ENCODE peak calls at places on chromosomes 7 and 10, in eight cellular contexts. N is uterus, Z is left lung, C is fibroblast of lung, D is gastrocnemius medialis, X is ovary, O is psoas muscle, K is GM23338. E is an unnamed sample.
A peak's percentile ranks its signal among the peaks of the same experiment; 100 is the strongest.

GRCh38 chr7:36796850-36797618 is 72.7 kb upstream of the AOAH start:
- DNase-seq in N (no peak), Z (no peak), C (no peak), D (no peak), X (no peak), O (no peak), K (no peak), E (no peak)

GRCh38 chr10:4778761-4779160 is 47.2 kb upstream of the AKR1E2 start:
- DNase-seq in N (no peak), Z (no peak), C (no peak), D (no peak), X (no peak), O (no peak), K (no peak), E (no peak)

GRCh38 chr10:109156396-109156795 is 766.9 kb downstream of the XPNPEP1 start:
- DNase-seq in N (no peak), Z (no peak), C (no peak), D (no peak), X (no peak), O (no peak), K (no peak), E (no peak)

GRCh38 chr7:47228386-47229014 is 353.4 kb downstream of the TNS3 start:
- DNase-seq in N (no peak), Z (no peak), C (no peak), D (no peak), X (no peak), O (no peak), K (peak; percentile 60), E (no peak)

GRCh38 chr10:70541738-70542564 is 60.6 kb downstream of the PRF1 start:
- DNase-seq in N (no peak), Z (no peak), C (no peak), D (no peak), X (no peak), O (no peak), K (no peak), E (no peak)

GRCh38 chr7:46909601-46910051 is 672.3 kb downstream of the TNS3 start:
- DNase-seq in N (no peak), Z (no peak), C (peak; percentile 91), D (no peak), X (no peak), O (no peak), K (no peak), E (no peak)

GRCh38 chr7:102471791-102472125 is 7.0 kb downstream of the POLR2J start:
- DNase-seq in N (no peak), Z (peak; percentile 50), C (no peak), D (no peak), X (peak; percentile 13), O (peak; percentile 43), K (no peak), E (no peak)

GRCh38 chr7:157774495-157774894 is 437.7 kb downstream of the DNAJB6 start:
- DNase-seq in N (no peak), Z (peak; percentile 17), C (no peak), D (no peak), X (no peak), O (no peak), K (no peak), E (no peak)

GRCh38 chr7:94675356-94675755 is 19.4 kb upstream of the SGCE start:
- DNase-seq in N (no peak), Z (peak; percentile 24), C (no peak), D (no peak), X (no peak), O (no peak), K (no peak), E (no peak)

GRCh38 chr7:93902777-93903423 is 3.5 kb upstream of the GNGT1 start:
- DNase-seq in N (no peak), Z (no peak), C (peak; percentile 63), D (no peak), X (peak; percentile 51), O (no peak), K (peak; percentile 75), E (no peak)

GRCh38 chr10:102492983-102493382 is 9.5 kb downstream of the ACTR1A start:
- DNase-seq in N (no peak), Z (no peak), C (no peak), D (peak; percentile 90), X (no peak), O (peak; percentile 75), K (no peak), E (no peak)

DNA sequence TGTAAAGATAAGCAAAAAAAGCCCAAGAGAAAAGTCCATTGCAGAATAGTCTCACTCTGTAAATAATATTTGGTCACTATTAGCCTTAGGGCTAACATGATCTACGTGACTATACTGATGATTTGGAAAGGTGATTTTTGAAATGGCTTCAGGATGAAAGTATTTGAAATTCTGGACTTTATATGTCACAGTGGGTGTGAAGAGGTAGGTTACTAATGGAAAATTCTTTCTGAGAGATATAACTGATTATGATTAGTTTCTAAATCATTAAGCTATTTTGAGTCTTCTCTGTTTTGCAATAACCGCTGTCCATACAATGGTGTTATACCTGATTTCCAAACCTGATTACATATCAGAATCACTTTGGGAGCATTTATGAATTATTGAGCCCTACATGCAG is 20.1 kb upstream of the HBP1 start:
- DNase-seq in N (no peak), Z (no peak), C (no peak), D (no peak), X (no peak), O (no peak), K (no peak), E (no peak)
- H3K36me3 ChIP-seq in N (no peaks in the 10 kb centered on the region), Z (no peaks in the 10 kb centered on the region), C (no peaks in the 10 kb centered on the region), D (no peaks in the 10 kb centered on the region), X (no peaks in the 10 kb centered on the region), O (no peaks in the 10 kb centered on the region), K (no peaks in the 10 kb centered on the region), E (no peaks in the 10 kb centered on the region)

DNA sequence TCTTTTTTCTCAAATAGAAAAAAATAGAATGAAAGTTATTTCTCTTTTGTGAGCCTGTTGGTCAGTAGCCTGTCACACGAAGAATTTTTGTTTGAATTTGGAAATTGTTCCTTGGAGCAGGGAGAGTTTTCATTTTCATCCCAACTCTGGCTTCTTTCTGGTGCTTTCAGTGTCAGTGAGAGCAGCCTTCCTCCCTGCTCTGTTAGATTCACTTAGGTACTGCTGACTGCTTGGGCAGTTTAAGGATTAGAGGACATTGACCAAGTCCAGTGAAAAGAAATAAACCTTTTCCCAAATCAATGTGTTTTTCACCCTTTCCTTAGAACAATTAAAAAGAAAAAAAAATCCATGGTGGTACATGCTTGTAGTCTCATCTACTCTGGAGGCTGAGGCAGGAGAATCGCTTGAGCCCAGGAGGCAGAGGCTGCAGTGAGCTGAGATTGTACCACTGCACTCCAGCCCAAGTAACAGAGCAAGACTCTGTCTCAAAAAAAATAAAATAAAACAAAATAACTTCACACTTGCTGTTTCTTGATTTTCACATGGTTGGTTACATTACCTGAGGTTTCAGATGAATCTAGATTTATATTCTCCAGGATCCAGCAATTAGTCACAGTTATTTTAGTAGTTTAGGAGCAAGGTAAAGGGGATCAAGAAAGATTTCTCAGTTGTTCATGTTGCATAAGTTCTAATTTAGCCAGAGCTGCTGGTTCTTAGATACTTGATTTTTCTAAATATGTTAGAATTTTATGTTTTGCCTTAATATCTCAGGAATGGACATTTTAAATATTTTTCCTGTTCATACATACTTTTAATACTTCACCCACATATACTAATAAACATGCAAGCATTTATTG is 63.1 kb downstream of the ZNRF2 start:
- DNase-seq in N (no peak), Z (no peak), C (no peak), D (no peak), X (no peak), O (no peak), K (no peak), E (no peak)
- H3K27ac ChIP-seq in N (no peak overlapping the region), Z (peak overlapping the region; percentile 34), C (peak overlapping the region; percentile 61), D (no peak overlapping the region), X (no peak overlapping the region), O (peak overlapping the region; percentile 33), K (peak overlapping the region; percentile 70), E (no peak overlapping the region)

DNA sequence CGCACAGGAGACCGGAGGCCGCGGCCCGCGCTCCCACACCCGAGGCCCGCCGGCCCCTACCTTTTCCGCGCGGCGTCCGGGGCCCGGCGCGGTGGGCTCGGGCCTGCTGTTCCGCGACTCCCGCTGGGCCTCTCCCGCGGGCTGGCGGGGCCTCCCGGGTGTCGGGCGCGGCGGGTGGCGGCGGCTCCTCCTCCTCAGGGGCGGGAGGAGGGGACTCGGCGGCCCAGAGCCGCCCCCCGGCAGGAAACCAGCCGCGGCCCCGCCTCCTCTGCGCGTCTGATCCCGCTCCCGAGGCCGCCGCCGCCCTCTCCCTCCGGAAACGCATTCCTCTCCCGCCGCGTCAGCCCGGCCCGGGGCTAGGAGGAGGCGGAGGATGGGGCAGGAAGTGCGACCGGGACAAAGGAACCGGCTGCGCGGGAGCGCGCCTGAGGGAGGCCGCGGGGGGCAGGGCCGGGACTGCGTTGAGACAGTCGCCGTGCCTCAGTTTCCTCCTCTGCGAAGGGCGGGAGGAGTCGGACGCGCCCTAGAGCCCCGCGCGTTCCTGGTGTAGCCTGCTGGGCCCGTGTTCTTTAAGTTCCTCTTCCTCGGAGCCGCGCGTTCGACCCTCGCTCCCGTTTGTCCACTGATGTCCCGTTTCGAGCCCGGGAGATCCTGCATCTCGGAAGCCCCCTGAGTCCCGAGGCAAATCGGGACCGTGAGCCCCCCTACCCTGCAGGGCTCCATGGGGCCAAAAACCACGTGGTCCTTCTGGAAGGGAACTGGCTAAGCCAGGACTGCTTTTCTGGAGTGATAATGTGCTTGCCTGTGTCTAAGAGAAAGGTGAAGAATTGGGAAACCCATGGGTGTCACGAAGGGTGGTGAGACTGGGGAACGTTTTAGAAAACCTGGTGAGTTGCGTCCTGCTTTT is at the start of gene ITGB1:
- DNase-seq in N (peak; percentile 97), Z (peak; percentile 99), C (peak; percentile 96), D (peak; percentile 96), X (peak; percentile 97), O (peak; percentile 99), K (peak; percentile 98), E (peak; percentile 92)
- H3K4me1 ChIP-seq in N (no peaks in the 10 kb centered on the region), Z (peaks cover 35% of the 10 kb centered on the region), C (peaks cover 7% of the 10 kb centered on the region), D (peaks cover 64% of the 10 kb centered on the region), X (peaks cover 14% of the 10 kb centered on the region), O (peaks cover 67% of the 10 kb centered on the region), K (peaks cover 59% of the 10 kb centered on the region), E (no peaks in the 10 kb centered on the region)

GRCh38 chr7:75533926-75534325 is 41.8 kb downstream of the SPDYE5 start:
- DNase-seq in N (no peak), Z (no peak), C (no peak), D (no peak), X (no peak), O (no peak), K (no peak), E (no peak)

GRCh38 chr7:75536491-75536890 is 44.4 kb downstream of the SPDYE5 start:
- DNase-seq in N (peak; percentile 2), Z (no peak), C (no peak), D (no peak), X (no peak), O (no peak), K (no peak), E (no peak)

GRCh38 chr7:75537731-75538130 is 45.6 kb downstream of the SPDYE5 start:
- DNase-seq in N (no peak), Z (no peak), C (no peak), D (no peak), X (no peak), O (no peak), K (no peak), E (no peak)

GRCh38 chr7:75534727-75535307 is 42.7 kb downstream of the SPDYE5 start:
- DNase-seq in N (no peak), Z (no peak), C (peak; percentile 87), D (no peak), X (no peak), O (no peak), K (no peak), E (no peak)

DNA sequence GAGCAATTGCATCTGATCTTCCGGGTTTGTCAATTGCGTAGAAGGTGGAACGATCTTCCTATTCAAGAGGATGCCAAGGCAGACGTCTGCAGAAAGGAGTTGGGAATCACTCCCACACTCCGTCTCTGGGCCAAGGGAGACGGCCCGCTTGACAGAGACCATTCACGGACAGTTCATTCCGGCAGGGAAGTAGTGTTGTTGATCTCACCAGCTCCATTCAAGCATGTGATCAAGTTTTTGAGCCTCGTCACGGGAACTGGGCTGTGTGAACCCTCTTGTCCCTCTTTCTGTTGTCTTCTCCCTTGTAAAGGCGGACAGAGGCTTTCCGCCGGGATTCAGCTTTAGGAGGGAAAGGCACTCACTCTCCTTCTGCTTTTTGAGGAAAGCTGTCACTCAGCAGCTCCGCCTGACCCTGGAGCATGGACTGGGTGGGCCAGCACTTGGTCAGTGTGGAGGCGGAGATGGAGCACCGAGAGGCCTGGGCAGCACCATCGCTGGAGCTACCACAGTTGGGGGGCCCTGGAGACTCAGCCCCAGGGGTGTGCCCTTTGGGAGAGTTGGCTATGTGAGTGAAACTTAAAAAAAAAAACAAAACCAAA is 44.9 kb downstream of the SPDYE5 start:
- DNase-seq in N (no peak), Z (no peak), C (no peak), D (no peak), X (no peak), O (no peak), K (no peak), E (no peak)
- H3K36me3 ChIP-seq in N (no peaks in the 10 kb centered on the region), Z (no peaks in the 10 kb centered on the region), C (peaks cover 8% of the 10 kb centered on the region), D (peaks cover 32% of the 10 kb centered on the region), X (no peaks in the 10 kb centered on the region), O (no peaks in the 10 kb centered on the region), K (peaks cover 58% of the 10 kb centered on the region), E (peaks cover 83% of the 10 kb centered on the region)